ENCODE peak calls at places on chromosome 13, in ten cellular contexts. One of them, this sample, is unnamed.

GRCh38 chr13:102726430-102726829 is 31.6 kb upstream of the METTL21C start:
- DNase-seq in upper lobe of right lung: no peak
- DNase-seq in cardiac muscle cell: no peak
- DNase-seq in BE2C: no peak
- DNase-seq in OCI-LY7: peak
- DNase-seq in GM13976: no peak
- DNase-seq in right lobe of liver: no peak
- DNase-seq in fibroblast of the aortic adventitia: no peak
- DNase-seq in glutamatergic neuron: no peak
- DNase-seq in body of pancreas: no peak
- DNase-seq in this sample: no peak

GRCh38 chr13:81596224-81596753 is 1255.4 kb upstream of the SPRY2 start:
- DNase-seq in upper lobe of right lung: no peak
- DNase-seq in body of pancreas: no peak
- DNase-seq in glutamatergic neuron: no peak
- DNase-seq in GM13976: no peak
- DNase-seq in fibroblast of the aortic adventitia: no peak
- DNase-seq in BE2C: no peak
- DNase-seq in OCI-LY7: no peak
- DNase-seq in right lobe of liver: no peak
- DNase-seq in cardiac muscle cell: no peak
- DNase-seq in this sample: no peak

GRCh38 chr13:102128216-102128800 is 273.5 kb downstream of the FGF14 start:
- DNase-seq in glutamatergic neuron: no peak
- DNase-seq in upper lobe of right lung: no peak
- DNase-seq in BE2C: peak
- DNase-seq in cardiac muscle cell: no peak
- DNase-seq in GM13976: no peak
- DNase-seq in body of pancreas: no peak
- DNase-seq in OCI-LY7: no peak
- DNase-seq in fibroblast of the aortic adventitia: peak
- DNase-seq in right lobe of liver: no peak
- DNase-seq in this sample: no peak

GRCh38 chr13:99258210-99258860 is at the start of gene GPR18:
- DNase-seq in fibroblast of the aortic adventitia: no peak
- DNase-seq in upper lobe of right lung: no peak
- DNase-seq in glutamatergic neuron: no peak
- DNase-seq in cardiac muscle cell: no peak
- DNase-seq in GM13976: peak
- DNase-seq in BE2C: no peak
- DNase-seq in OCI-LY7: peak
- DNase-seq in right lobe of liver: no peak
- DNase-seq in body of pancreas: no peak
- DNase-seq in this sample: no peak

GRCh38 chr13:71171740-71172139 is 695.3 kb downstream of the DACH1 start:
- DNase-seq in OCI-LY7: no peak
- DNase-seq in GM13976: no peak
- DNase-seq in BE2C: no peak
- DNase-seq in body of pancreas: no peak
- DNase-seq in glutamatergic neuron: no peak
- DNase-seq in right lobe of liver: no peak
- DNase-seq in upper lobe of right lung: no peak
- DNase-seq in fibroblast of the aortic adventitia: no peak
- DNase-seq in cardiac muscle cell: no peak
- DNase-seq in this sample: no peak

GRCh38 chr13:79742923-79743322 is 262.0 kb downstream of the NDFIP2 start:
- DNase-seq in cardiac muscle cell: no peak
- DNase-seq in right lobe of liver: no peak
- DNase-seq in body of pancreas: no peak
- DNase-seq in upper lobe of right lung: no peak
- DNase-seq in BE2C: peak
- DNase-seq in glutamatergic neuron: no peak
- DNase-seq in fibroblast of the aortic adventitia: no peak
- DNase-seq in GM13976: no peak
- DNase-seq in OCI-LY7: no peak
- DNase-seq in this sample: no peak

GRCh38 chr13:38783992-38784875 is 97.4 kb downstream of the FREM2 start:
- DNase-seq in upper lobe of right lung: no peak
- DNase-seq in right lobe of liver: no peak
- DNase-seq in OCI-LY7: no peak
- DNase-seq in BE2C: no peak
- DNase-seq in glutamatergic neuron: no peak
- DNase-seq in body of pancreas: peak
- DNase-seq in fibroblast of the aortic adventitia: no peak
- DNase-seq in cardiac muscle cell: no peak
- DNase-seq in GM13976: no peak
- DNase-seq in this sample: no peak

GRCh38 chr13:40580566-40581276 is 85.7 kb downstream of the FOXO1 start:
- DNase-seq in right lobe of liver: no peak
- DNase-seq in OCI-LY7: peak
- DNase-seq in body of pancreas: peak
- DNase-seq in GM13976: no peak
- DNase-seq in BE2C: no peak
- DNase-seq in cardiac muscle cell: no peak
- DNase-seq in fibroblast of the aortic adventitia: no peak
- DNase-seq in glutamatergic neuron: no peak
- DNase-seq in upper lobe of right lung: no peak
- DNase-seq in this sample: no peak

GRCh38 chr13:30751183-30751933 is 16.0 kb downstream of the ALOX5AP start:
- DNase-seq in fibroblast of the aortic adventitia: no peak
- DNase-seq in OCI-LY7: no peak
- DNase-seq in cardiac muscle cell: no peak
- DNase-seq in glutamatergic neuron: no peak
- DNase-seq in body of pancreas: peak
- DNase-seq in GM13976: no peak
- DNase-seq in upper lobe of right lung: no peak
- DNase-seq in right lobe of liver: no peak
- DNase-seq in BE2C: no peak
- DNase-seq in this sample: no peak
- TF ChIP-seq CTCF in fibroblast of the aortic adventitia: no peak
- TF ChIP-seq CTCF in OCI-LY7: no peak
- TF ChIP-seq CTCF in cardiac muscle cell: no peak
- TF ChIP-seq CTCF in glutamatergic neuron: no peak
- TF ChIP-seq CTCF in body of pancreas: no peak
- TF ChIP-seq CTCF in GM13976: no peak
- TF ChIP-seq CTCF in upper lobe of right lung: no peak
- TF ChIP-seq CTCF in right lobe of liver: no peak
- TF ChIP-seq CTCF in BE2C: no peak
- TF ChIP-seq CTCF in this sample: no peak

GRCh38 chr13:78701383-78701782 is 42.4 kb upstream of the OBI1 start:
- DNase-seq in upper lobe of right lung: no peak
- DNase-seq in OCI-LY7: no peak
- DNase-seq in glutamatergic neuron: no peak
- DNase-seq in right lobe of liver: no peak
- DNase-seq in body of pancreas: no peak
- DNase-seq in GM13976: no peak
- DNase-seq in cardiac muscle cell: no peak
- DNase-seq in fibroblast of the aortic adventitia: peak
- DNase-seq in BE2C: no peak
- DNase-seq in this sample: no peak
- TF ChIP-seq CTCF in upper lobe of right lung: no peak
- TF ChIP-seq CTCF in OCI-LY7: no peak
- TF ChIP-seq CTCF in glutamatergic neuron: no peak
- TF ChIP-seq CTCF in right lobe of liver: no peak
- TF ChIP-seq CTCF in body of pancreas: no peak
- TF ChIP-seq CTCF in GM13976: no peak
- TF ChIP-seq CTCF in cardiac muscle cell: no peak
- TF ChIP-seq CTCF in fibroblast of the aortic adventitia: no peak
- TF ChIP-seq CTCF in BE2C: no peak
- TF ChIP-seq CTCF in this sample: no peak

DNA sequence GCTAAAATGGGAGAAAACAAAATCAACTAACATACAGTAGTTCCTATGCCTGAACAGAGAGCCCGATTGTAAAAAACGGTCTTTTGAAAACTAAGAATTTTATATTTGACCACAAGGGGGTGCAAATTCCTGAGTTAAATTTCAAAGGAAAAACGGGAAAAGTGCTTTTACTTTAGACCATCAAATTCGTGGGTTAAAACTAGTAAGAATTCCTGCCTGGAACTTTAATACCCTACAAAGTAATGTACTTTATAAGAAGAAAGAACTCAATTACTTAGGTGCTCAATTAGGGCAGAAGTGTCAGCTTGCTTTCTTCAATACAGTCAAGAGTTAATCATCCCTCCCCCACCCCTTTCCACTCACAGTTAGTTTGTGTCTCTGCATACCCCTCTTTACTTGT is 69.8 kb downstream of the KCNRG start:
- DNase-seq in BE2C: no peak
- DNase-seq in GM13976: no peak
- DNase-seq in right lobe of liver: no peak
- DNase-seq in cardiac muscle cell: peak
- DNase-seq in body of pancreas: no peak
- DNase-seq in upper lobe of right lung: no peak
- DNase-seq in OCI-LY7: peak
- DNase-seq in fibroblast of the aortic adventitia: peak
- DNase-seq in glutamatergic neuron: no peak
- DNase-seq in this sample: no peak
- TF ChIP-seq CTCF in BE2C: peak
- TF ChIP-seq CTCF in GM13976: no peak
- TF ChIP-seq CTCF in right lobe of liver: peak
- TF ChIP-seq CTCF in cardiac muscle cell: peak
- TF ChIP-seq CTCF in body of pancreas: peak
- TF ChIP-seq CTCF in upper lobe of right lung: peak
- TF ChIP-seq CTCF in OCI-LY7: peak
- TF ChIP-seq CTCF in fibroblast of the aortic adventitia: peak
- TF ChIP-seq CTCF in glutamatergic neuron: peak
- TF ChIP-seq CTCF in this sample: peak

GRCh38 chr13:84885868-84886267 is 913.4 kb downstream of the SLITRK6 start:
- DNase-seq in cardiac muscle cell: no peak
- DNase-seq in glutamatergic neuron: no peak
- DNase-seq in OCI-LY7: no peak
- DNase-seq in body of pancreas: no peak
- DNase-seq in GM13976: no peak
- DNase-seq in right lobe of liver: no peak
- DNase-seq in BE2C: no peak
- DNase-seq in fibroblast of the aortic adventitia: no peak
- DNase-seq in upper lobe of right lung: no peak
- DNase-seq in this sample: no peak
- TF ChIP-seq CTCF in cardiac muscle cell: no peak
- TF ChIP-seq CTCF in glutamatergic neuron: no peak
- TF ChIP-seq CTCF in OCI-LY7: no peak
- TF ChIP-seq CTCF in body of pancreas: no peak
- TF ChIP-seq CTCF in GM13976: no peak
- TF ChIP-seq CTCF in right lobe of liver: no peak
- TF ChIP-seq CTCF in BE2C: no peak
- TF ChIP-seq CTCF in fibroblast of the aortic adventitia: no peak
- TF ChIP-seq CTCF in upper lobe of right lung: no peak
- TF ChIP-seq CTCF in this sample: no peak

GRCh38 chr13:110306960-110307696 is at the start of the genes COL4A1 and COL4A2:
- DNase-seq in BE2C: no peak
- DNase-seq in GM13976: no peak
- DNase-seq in glutamatergic neuron: peak
- DNase-seq in fibroblast of the aortic adventitia: peak
- DNase-seq in body of pancreas: peak
- DNase-seq in OCI-LY7: no peak
- DNase-seq in right lobe of liver: peak
- DNase-seq in upper lobe of right lung: peak
- DNase-seq in cardiac muscle cell: peak
- DNase-seq in this sample: no peak
- TF ChIP-seq CTCF in BE2C: no peak
- TF ChIP-seq CTCF in GM13976: no peak
- TF ChIP-seq CTCF in glutamatergic neuron: no peak
- TF ChIP-seq CTCF in fibroblast of the aortic adventitia: no peak
- TF ChIP-seq CTCF in body of pancreas: no peak
- TF ChIP-seq CTCF in OCI-LY7: no peak
- TF ChIP-seq CTCF in right lobe of liver: no peak
- TF ChIP-seq CTCF in upper lobe of right lung: no peak
- TF ChIP-seq CTCF in cardiac muscle cell: no peak
- TF ChIP-seq CTCF in this sample: no peak

GRCh38 chr13:49368688-49369087 is 75.2 kb downstream of the CAB39L start:
- DNase-seq in cardiac muscle cell: no peak
- DNase-seq in fibroblast of the aortic adventitia: no peak
- DNase-seq in GM13976: peak
- DNase-seq in upper lobe of right lung: no peak
- DNase-seq in glutamatergic neuron: no peak
- DNase-seq in right lobe of liver: no peak
- DNase-seq in body of pancreas: no peak
- DNase-seq in BE2C: no peak
- DNase-seq in OCI-LY7: peak
- DNase-seq in this sample: no peak

GRCh38 chr13:49369876-49370275 is 74.0 kb downstream of the CAB39L start:
- DNase-seq in upper lobe of right lung: no peak
- DNase-seq in cardiac muscle cell: no peak
- DNase-seq in glutamatergic neuron: no peak
- DNase-seq in BE2C: no peak
- DNase-seq in OCI-LY7: no peak
- DNase-seq in fibroblast of the aortic adventitia: no peak
- DNase-seq in right lobe of liver: no peak
- DNase-seq in GM13976: no peak
- DNase-seq in body of pancreas: no peak
- DNase-seq in this sample: no peak

GRCh38 chr13:49366841-49367240 is 77.0 kb downstream of the CAB39L start:
- DNase-seq in GM13976: no peak
- DNase-seq in BE2C: no peak
- DNase-seq in right lobe of liver: no peak
- DNase-seq in body of pancreas: no peak
- DNase-seq in fibroblast of the aortic adventitia: peak
- DNase-seq in glutamatergic neuron: no peak
- DNase-seq in OCI-LY7: no peak
- DNase-seq in upper lobe of right lung: no peak
- DNase-seq in cardiac muscle cell: no peak
- DNase-seq in this sample: no peak

GRCh38 chr13:49370390-49370789 is 73.5 kb downstream of the CAB39L start:
- DNase-seq in OCI-LY7: peak
- DNase-seq in BE2C: no peak
- DNase-seq in body of pancreas: no peak
- DNase-seq in upper lobe of right lung: no peak
- DNase-seq in glutamatergic neuron: no peak
- DNase-seq in cardiac muscle cell: no peak
- DNase-seq in GM13976: no peak
- DNase-seq in right lobe of liver: no peak
- DNase-seq in fibroblast of the aortic adventitia: no peak
- DNase-seq in this sample: no peak

DNA sequence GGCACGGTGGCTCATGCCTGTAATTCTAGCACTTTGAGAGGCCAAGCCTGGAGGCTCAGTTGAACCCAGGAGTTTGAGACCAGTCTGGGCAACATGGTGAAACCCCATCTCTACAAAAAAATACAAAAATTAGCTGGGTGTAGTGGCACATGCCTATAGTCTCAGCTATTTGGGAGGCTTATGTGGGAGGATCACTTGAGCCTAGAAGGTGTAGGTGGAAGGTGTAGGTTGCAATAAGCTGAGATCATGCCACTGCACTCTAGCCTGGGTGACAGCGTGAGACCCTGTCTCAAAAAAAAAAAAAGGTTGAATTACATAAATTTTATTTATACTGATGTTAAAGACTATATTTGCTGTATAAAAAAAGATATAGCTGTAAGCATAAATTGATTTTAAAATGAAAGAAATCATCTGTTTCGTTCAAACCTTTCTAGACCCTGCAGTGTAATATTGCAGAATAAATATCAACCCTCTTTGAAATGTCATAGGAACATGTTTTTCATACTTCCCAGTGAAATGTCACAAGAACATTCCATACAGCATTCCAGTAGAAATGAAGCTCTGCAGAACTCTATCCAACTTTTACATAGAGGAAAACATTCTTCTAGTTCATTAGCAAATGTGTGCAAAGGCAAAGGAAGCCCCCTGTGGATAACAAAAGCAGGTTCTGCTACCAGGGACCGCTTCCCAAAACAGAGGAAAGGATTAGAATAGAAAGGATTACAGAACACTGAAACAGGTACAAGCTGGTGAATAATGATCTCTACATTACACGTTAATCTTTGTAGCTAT is 76.0 kb downstream of the CAB39L start:
- DNase-seq in cardiac muscle cell: no peak
- DNase-seq in fibroblast of the aortic adventitia: peak
- DNase-seq in upper lobe of right lung: no peak
- DNase-seq in body of pancreas: no peak
- DNase-seq in BE2C: no peak
- DNase-seq in OCI-LY7: no peak
- DNase-seq in GM13976: no peak
- DNase-seq in right lobe of liver: no peak
- DNase-seq in glutamatergic neuron: no peak
- DNase-seq in this sample: no peak
- TF ChIP-seq CTCF in cardiac muscle cell: no peak
- TF ChIP-seq CTCF in fibroblast of the aortic adventitia: peak
- TF ChIP-seq CTCF in upper lobe of right lung: no peak
- TF ChIP-seq CTCF in body of pancreas: no peak
- TF ChIP-seq CTCF in BE2C: no peak
- TF ChIP-seq CTCF in OCI-LY7: peak
- TF ChIP-seq CTCF in GM13976: no peak
- TF ChIP-seq CTCF in right lobe of liver: no peak
- TF ChIP-seq CTCF in glutamatergic neuron: no peak
- TF ChIP-seq CTCF in this sample: peak

This sample was measured in chondrocyte.